ENCODE peak calls at places on chromosomes 13 and 19, in five cellular contexts. One of them, this sample, is unnamed.

GRCh38 chr13:102983496-102983895 is 82.7 kb downstream of the SLC10A2 start:
- DNase-seq in uterus: no peak
- DNase-seq in suprapubic skin: no peak
- DNase-seq in MM.1S: no peak
- DNase-seq in pancreas: no peak
- DNase-seq in this sample: no peak

GRCh38 chr13:93227906-93228801 is 1.5 kb downstream of the GPC6 start:
- DNase-seq in uterus: peak; percentile 26
- DNase-seq in suprapubic skin: peak; percentile 64
- DNase-seq in MM.1S: peak; percentile 77
- DNase-seq in pancreas: peak; percentile 73
- DNase-seq in this sample: peak; percentile 68

GRCh38 chr19:2805261-2805900 is 14.3 kb upstream of the ZNF554 start:
- DNase-seq in uterus: no peak
- DNase-seq in suprapubic skin: no peak
- DNase-seq in MM.1S: no peak
- DNase-seq in pancreas: no peak
- DNase-seq in this sample: no peak

GRCh38 chr13:77623797-77624196 is 73.7 kb upstream of the SLAIN1 start:
- DNase-seq in uterus: no peak
- DNase-seq in suprapubic skin: no peak
- DNase-seq in MM.1S: no peak
- DNase-seq in pancreas: no peak
- DNase-seq in this sample: no peak

GRCh38 chr19:2207991-2208860 is 27.9 kb downstream of the PLEKHJ1 start:
- DNase-seq in uterus: no peak
- DNase-seq in suprapubic skin: peak; percentile 88
- DNase-seq in MM.1S: no peak
- DNase-seq in pancreas: no peak
- DNase-seq in this sample: no peak

GRCh38 chr19:54418030-54418929 is 3.0 kb downstream of the TTYH1 start:
- DNase-seq in uterus: no peak
- DNase-seq in suprapubic skin: no peak
- DNase-seq in MM.1S: no peak
- DNase-seq in pancreas: no peak
- DNase-seq in this sample: no peak

GRCh38 chr13:102317593-102317992 is 84.3 kb downstream of the FGF14 start:
- DNase-seq in uterus: peak; percentile 92
- DNase-seq in suprapubic skin: peak; percentile 63
- DNase-seq in MM.1S: no peak
- DNase-seq in pancreas: no peak
- DNase-seq in this sample: peak; percentile 89

GRCh38 chr13:62887046-62887445 is 1471.4 kb upstream of the PCDH20 start:
- DNase-seq in uterus: no peak
- DNase-seq in suprapubic skin: no peak
- DNase-seq in MM.1S: no peak
- DNase-seq in pancreas: peak; percentile 24
- DNase-seq in this sample: no peak

GRCh38 chr19:54432144-54432738 is 16.8 kb upstream of the LENG8 start:
- DNase-seq in uterus: no peak
- DNase-seq in suprapubic skin: no peak
- DNase-seq in MM.1S: no peak
- DNase-seq in pancreas: no peak
- DNase-seq in this sample: no peak

GRCh38 chr19:58396691-58397532 is 1.5 kb downstream of the RNF225 start:
- DNase-seq in uterus: no peak
- DNase-seq in suprapubic skin: no peak
- DNase-seq in MM.1S: no peak
- DNase-seq in pancreas: peak; percentile 71
- DNase-seq in this sample: no peak

GRCh38 chr19:9962623-9963290 is 26.4 kb upstream of the OLFM2 start:
- DNase-seq in uterus: no peak
- DNase-seq in suprapubic skin: no peak
- DNase-seq in MM.1S: no peak
- DNase-seq in pancreas: no peak
- DNase-seq in this sample: no peak

GRCh38 chr13:44805623-44806022 is 183.6 kb downstream of the NUFIP1 start:
- DNase-seq in uterus: no peak
- DNase-seq in suprapubic skin: no peak
- DNase-seq in MM.1S: no peak
- DNase-seq in pancreas: no peak
- DNase-seq in this sample: no peak

GRCh38 chr13:27355894-27356293 is 68.5 kb upstream of the GTF3A start:
- DNase-seq in uterus: no peak
- DNase-seq in suprapubic skin: no peak
- DNase-seq in MM.1S: no peak
- DNase-seq in pancreas: no peak
- DNase-seq in this sample: no peak

GRCh38 chr19:39409207-39409885 is 2.7 kb downstream of the ZFP36 start:
- DNase-seq in uterus: peak; percentile 94
- DNase-seq in suprapubic skin: peak; percentile 96
- DNase-seq in MM.1S: peak; percentile 90
- DNase-seq in pancreas: peak; percentile 98
- DNase-seq in this sample: peak; percentile 90

GRCh38 chr19:43789029-43789428 is 8.3 kb upstream of the KCNN4 start:
- DNase-seq in uterus: no peak
- DNase-seq in suprapubic skin: no peak
- DNase-seq in MM.1S: peak; percentile 25
- DNase-seq in pancreas: no peak
- DNase-seq in this sample: no peak

GRCh38 chr13:98471895-98472294 is 105.0 kb downstream of the STK24 start:
- DNase-seq in uterus: no peak
- DNase-seq in suprapubic skin: peak; percentile 40
- DNase-seq in MM.1S: no peak
- DNase-seq in pancreas: no peak
- DNase-seq in this sample: no peak

GRCh38 chr19:37950471-37951175 is 43.6 kb downstream of the SIPA1L3 start:
- DNase-seq in uterus: no peak
- DNase-seq in suprapubic skin: no peak
- DNase-seq in MM.1S: no peak
- DNase-seq in pancreas: no peak
- DNase-seq in this sample: no peak

GRCh38 chr13:41060723-41061074 is 610 bp upstream of the WBP4 start:
- DNase-seq in uterus: peak; percentile 82
- DNase-seq in suprapubic skin: peak; percentile 91
- DNase-seq in MM.1S: peak; percentile 61
- DNase-seq in pancreas: peak; percentile 90
- DNase-seq in this sample: peak; percentile 90

GRCh38 chr19:33998302-33998701 is 174.0 kb upstream of the LSM14A start:
- DNase-seq in uterus: no peak
- DNase-seq in suprapubic skin: no peak
- DNase-seq in MM.1S: no peak
- DNase-seq in pancreas: no peak
- DNase-seq in this sample: no peak

GRCh38 chr13:39682310-39682709 is 26.8 kb downstream of the COG6 start:
- DNase-seq in uterus: no peak
- DNase-seq in suprapubic skin: no peak
- DNase-seq in MM.1S: no peak
- DNase-seq in pancreas: no peak
- DNase-seq in this sample: no peak

GRCh38 chr13:111039735-111040134 is 75.4 kb upstream of the ARHGEF7 start:
- DNase-seq in uterus: no peak
- DNase-seq in suprapubic skin: no peak
- DNase-seq in MM.1S: no peak
- DNase-seq in pancreas: no peak
- DNase-seq in this sample: no peak

GRCh38 chr13:41579168-41579567 is 121.8 kb downstream of the RGCC start:
- DNase-seq in uterus: no peak
- DNase-seq in suprapubic skin: no peak
- DNase-seq in MM.1S: no peak
- DNase-seq in pancreas: no peak
- DNase-seq in this sample: no peak

GRCh38 chr19:15072930-15073647 is 8.9 kb upstream of the OR1I1 start:
- DNase-seq in uterus: no peak
- DNase-seq in suprapubic skin: no peak
- DNase-seq in MM.1S: no peak
- DNase-seq in pancreas: no peak
- DNase-seq in this sample: no peak

GRCh38 chr13:106156468-106156867 is 379.0 kb downstream of the EFNB2 start:
- DNase-seq in uterus: peak; percentile 19
- DNase-seq in suprapubic skin: no peak
- DNase-seq in MM.1S: no peak
- DNase-seq in pancreas: no peak
- DNase-seq in this sample: no peak

GRCh38 chr19:18859676-18860301 is 28.0 kb downstream of the UPF1 start:
- DNase-seq in uterus: peak; percentile 42
- DNase-seq in suprapubic skin: no peak
- DNase-seq in MM.1S: no peak
- DNase-seq in pancreas: no peak
- DNase-seq in this sample: no peak

GRCh38 chr13:35826626-35827254 is 304.4 kb downstream of the DCLK1 start:
- DNase-seq in uterus: no peak
- DNase-seq in suprapubic skin: no peak
- DNase-seq in MM.1S: no peak
- DNase-seq in pancreas: no peak
- DNase-seq in this sample: no peak

GRCh38 chr13:56907766-56908165 is 233.0 kb upstream of the PRR20A start:
- DNase-seq in uterus: no peak
- DNase-seq in suprapubic skin: no peak
- DNase-seq in MM.1S: peak; percentile 39
- DNase-seq in pancreas: no peak
- DNase-seq in this sample: no peak

GRCh38 chr19:33785795-33786194 is 10.9 kb upstream of the KCTD15 start:
- DNase-seq in uterus: no peak
- DNase-seq in suprapubic skin: no peak
- DNase-seq in MM.1S: no peak
- DNase-seq in pancreas: no peak
- DNase-seq in this sample: no peak

GRCh38 chr13:32472194-32472621 is 44.3 kb upstream of the N4BP2L1 start:
- DNase-seq in uterus: no peak
- DNase-seq in suprapubic skin: no peak
- DNase-seq in MM.1S: peak; percentile 93
- DNase-seq in pancreas: no peak
- DNase-seq in this sample: no peak

GRCh38 chr19:32876919-32877285 is 7.3 kb upstream of the SLC7A9 start:
- DNase-seq in uterus: no peak
- DNase-seq in suprapubic skin: no peak
- DNase-seq in MM.1S: no peak
- DNase-seq in pancreas: no peak
- DNase-seq in this sample: no peak

GRCh38 chr13:35838356-35838755 is 292.8 kb downstream of the DCLK1 start:
- DNase-seq in uterus: no peak
- DNase-seq in suprapubic skin: no peak
- DNase-seq in MM.1S: no peak
- DNase-seq in pancreas: no peak
- DNase-seq in this sample: no peak

GRCh38 chr13:44300895-44301638 is 72.6 kb upstream of the SERP2 start:
- DNase-seq in uterus: peak; percentile 72
- DNase-seq in suprapubic skin: no peak
- DNase-seq in MM.1S: no peak
- DNase-seq in pancreas: no peak
- DNase-seq in this sample: peak; percentile 35

GRCh38 chr13:105343134-105343806 is 1192.2 kb downstream of the EFNB2 start:
- DNase-seq in uterus: no peak
- DNase-seq in suprapubic skin: no peak
- DNase-seq in MM.1S: no peak
- DNase-seq in pancreas: no peak
- DNase-seq in this sample: no peak

GRCh38 chr13:96636310-96636709 is 358.0 kb downstream of the OXGR1 start:
- DNase-seq in uterus: no peak
- DNase-seq in suprapubic skin: no peak
- DNase-seq in MM.1S: no peak
- DNase-seq in pancreas: no peak
- DNase-seq in this sample: no peak

GRCh38 chr19:45477713-45478453 is 10.1 kb downstream of the FOSB start:
- DNase-seq in uterus: no peak
- DNase-seq in suprapubic skin: no peak
- DNase-seq in MM.1S: no peak
- DNase-seq in pancreas: no peak
- DNase-seq in this sample: no peak
- H3K4me3 ChIP-seq in uterus: peak overlapping the region; percentile 50
- H3K4me3 ChIP-seq in suprapubic skin: peak overlapping the region; percentile 60
- H3K4me3 ChIP-seq in MM.1S: peak overlapping the region; percentile 65
- H3K4me3 ChIP-seq in pancreas: no peak overlapping the region
- H3K4me3 ChIP-seq in this sample: peak overlapping the region; percentile 51

GRCh38 chr19:16127080-16127479 is 15.4 kb downstream of the RAB8A start:
- DNase-seq in uterus: no peak
- DNase-seq in suprapubic skin: no peak
- DNase-seq in MM.1S: no peak
- DNase-seq in pancreas: no peak
- DNase-seq in this sample: no peak

GRCh38 chr19:16121967-16122366 is 10.3 kb downstream of the RAB8A start:
- DNase-seq in uterus: no peak
- DNase-seq in suprapubic skin: no peak
- DNase-seq in MM.1S: no peak
- DNase-seq in pancreas: no peak
- DNase-seq in this sample: no peak

GRCh38 chr19:16125738-16126495 is 14.2 kb downstream of the RAB8A start:
- DNase-seq in uterus: no peak
- DNase-seq in suprapubic skin: no peak
- DNase-seq in MM.1S: no peak
- DNase-seq in pancreas: no peak
- DNase-seq in this sample: no peak

GRCh38 chr19:16127776-16128371 is 15.6 kb upstream of the HSH2D start:
- DNase-seq in uterus: no peak
- DNase-seq in suprapubic skin: no peak
- DNase-seq in MM.1S: no peak
- DNase-seq in pancreas: no peak
- DNase-seq in this sample: no peak

GRCh38 chr19:16124953-16125352 is 13.3 kb downstream of the RAB8A start:
- DNase-seq in uterus: no peak
- DNase-seq in suprapubic skin: no peak
- DNase-seq in MM.1S: no peak
- DNase-seq in pancreas: peak; percentile 76
- DNase-seq in this sample: no peak
- H3K36me3 ChIP-seq in uterus: no peaks in the 10 kb centered on the region
- H3K36me3 ChIP-seq in suprapubic skin: peaks cover 100% of the 10 kb centered on the region
- H3K36me3 ChIP-seq in MM.1S: peaks cover 50% of the 10 kb centered on the region
- H3K36me3 ChIP-seq in pancreas: peaks cover 27% of the 10 kb centered on the region
- H3K36me3 ChIP-seq in this sample: peaks cover 100% of the 10 kb centered on the region

GRCh38 chr19:12840091-12841079 is 2.1 kb downstream of the MAST1 start:
- DNase-seq in uterus: no peak
- DNase-seq in suprapubic skin: peak; percentile 68
- DNase-seq in MM.1S: peak; percentile 31
- DNase-seq in pancreas: peak; percentile 81
- DNase-seq in this sample: no peak

GRCh38 chr19:12838893-12839656 is 760 bp downstream of the MAST1 start:
- DNase-seq in uterus: no peak
- DNase-seq in suprapubic skin: no peak
- DNase-seq in MM.1S: no peak
- DNase-seq in pancreas: no peak
- DNase-seq in this sample: no peak

GRCh38 chr19:12836529-12836863 is 1.8 kb upstream of the MAST1 start:
- DNase-seq in uterus: no peak
- DNase-seq in suprapubic skin: no peak
- DNase-seq in MM.1S: no peak
- DNase-seq in pancreas: no peak
- DNase-seq in this sample: no peak

GRCh38 chr19:12837225-12837624 is 1.1 kb upstream of the MAST1 start:
- DNase-seq in uterus: no peak
- DNase-seq in suprapubic skin: no peak
- DNase-seq in MM.1S: no peak
- DNase-seq in pancreas: no peak
- DNase-seq in this sample: no peak

GRCh38 chr19:12838182-12838890 is at the start of gene MAST1:
- DNase-seq in uterus: no peak
- DNase-seq in suprapubic skin: no peak
- DNase-seq in MM.1S: peak; percentile 45
- DNase-seq in pancreas: no peak
- DNase-seq in this sample: no peak
- H3K4me3 ChIP-seq in uterus: no peak within 1 kb of the TSS
- H3K4me3 ChIP-seq in suprapubic skin: peak within 1 kb of the TSS; percentile 42
- H3K4me3 ChIP-seq in MM.1S: peak within 1 kb of the TSS; percentile 45
- H3K4me3 ChIP-seq in pancreas: no peak within 1 kb of the TSS
- H3K4me3 ChIP-seq in this sample: peak within 1 kb of the TSS; percentile 13

GRCh38 chr19:4495471-4495870 is 22.8 kb downstream of the PLIN4 start:
- DNase-seq in uterus: no peak
- DNase-seq in suprapubic skin: no peak
- DNase-seq in MM.1S: no peak
- DNase-seq in pancreas: peak; percentile 66
- DNase-seq in this sample: no peak
- H3K36me3 ChIP-seq in uterus: no peaks in the 10 kb centered on the region
- H3K36me3 ChIP-seq in suprapubic skin: peaks cover 82% of the 10 kb centered on the region
- H3K36me3 ChIP-seq in MM.1S: no peaks in the 10 kb centered on the region
- H3K36me3 ChIP-seq in pancreas: peaks cover 16% of the 10 kb centered on the region
- H3K36me3 ChIP-seq in this sample: peaks cover 80% of the 10 kb centered on the region